ENCODE peak calls at places on chromosome 1, in five cellular contexts. J is PC-9, N is hepatocyte, V is tibial nerve, O is RWPE1. E is an unnamed sample.

GRCh38 chr1:43590389-43590788 is 59.6 kb upstream of the KDM4A start:
- DNase-seq in J (no peak), N (peak), V (no peak), O (no peak), E (no peak)

GRCh38 chr1:234768171-234768568 is 158.2 kb upstream of the IRF2BP2 start:
- DNase-seq in J (no peak), N (peak), V (no peak), O (no peak), E (no peak)

GRCh38 chr1:113576271-113576670 is 183.0 kb downstream of the PHTF1 start:
- DNase-seq in J (no peak), N (peak), V (no peak), O (no peak), E (no peak)

GRCh38 chr1:244603498-244603897 is 49.4 kb upstream of the DESI2 start:
- DNase-seq in J (no peak), N (peak), V (no peak), O (peak), E (no peak)

GRCh38 chr1:208511242-208511860 is 267.2 kb upstream of the PLXNA2 start:
- DNase-seq in J (no peak), N (no peak), V (no peak), O (no peak), E (no peak)

GRCh38 chr1:67935560-67935959 is 102.3 kb upstream of the GNG12 start:
- DNase-seq in J (no peak), N (no peak), V (no peak), O (no peak), E (no peak)

GRCh38 chr1:112704511-112704907 is 2.4 kb downstream of the RHOC start:
- DNase-seq in J (no peak), N (no peak), V (peak), O (no peak), E (no peak)

GRCh38 chr1:15674760-15675159 is 9.4 kb upstream of the PLEKHM2 start:
- DNase-seq in J (no peak), N (no peak), V (no peak), O (no peak), E (no peak)

GRCh38 chr1:83704350-83704749 is 294.6 kb downstream of the TTLL7 start:
- DNase-seq in J (no peak), N (no peak), V (no peak), O (no peak), E (no peak)

GRCh38 chr1:182777386-182777785 is 12.2 kb upstream of the NPL start:
- DNase-seq in J (no peak), N (no peak), V (no peak), O (no peak), E (no peak)

GRCh38 chr1:23384312-23385058 is 14.8 kb upstream of the ZNF436 start:
- DNase-seq in J (no peak), N (peak), V (no peak), O (peak), E (no peak)

GRCh38 chr1:235901461-235901860 is 34.8 kb upstream of the LYST start:
- DNase-seq in J (no peak), N (no peak), V (no peak), O (peak), E (no peak)

GRCh38 chr1:32889731-32890278 is 3.5 kb downstream of the HPCA start:
- DNase-seq in J (no peak), N (no peak), V (no peak), O (no peak), E (no peak)

GRCh38 chr1:32249831-32250525 is 1.1 kb upstream of the LCK start:
- DNase-seq in J (no peak), N (peak), V (no peak), O (peak), E (no peak)

DNA sequence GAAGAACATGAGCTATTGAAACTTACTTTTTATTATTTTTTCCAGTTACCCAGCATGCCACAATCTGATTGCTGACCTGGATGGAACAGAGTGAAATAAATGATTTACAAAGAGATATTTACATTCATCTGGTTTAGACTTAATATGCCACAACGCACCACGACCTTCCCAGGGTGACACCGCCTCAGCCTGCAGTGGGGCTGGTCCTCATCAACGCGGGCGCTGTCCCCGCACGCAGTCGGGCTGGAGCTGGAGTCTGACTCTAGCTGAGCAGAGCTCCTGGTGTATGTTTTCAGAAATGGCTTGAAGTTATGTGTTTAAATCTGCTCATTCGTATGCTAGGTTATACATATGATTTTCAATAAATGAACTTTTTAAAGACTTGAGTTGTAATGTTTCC is 243.9 kb downstream of the SDCCAG8 start:
- DNase-seq in J (no peak), N (no peak), V (no peak), O (no peak), E (no peak)
- H3K27ac ChIP-seq in J (no peak), N (no peak), V (no peak), O (no peak), E (no peak)

DNA sequence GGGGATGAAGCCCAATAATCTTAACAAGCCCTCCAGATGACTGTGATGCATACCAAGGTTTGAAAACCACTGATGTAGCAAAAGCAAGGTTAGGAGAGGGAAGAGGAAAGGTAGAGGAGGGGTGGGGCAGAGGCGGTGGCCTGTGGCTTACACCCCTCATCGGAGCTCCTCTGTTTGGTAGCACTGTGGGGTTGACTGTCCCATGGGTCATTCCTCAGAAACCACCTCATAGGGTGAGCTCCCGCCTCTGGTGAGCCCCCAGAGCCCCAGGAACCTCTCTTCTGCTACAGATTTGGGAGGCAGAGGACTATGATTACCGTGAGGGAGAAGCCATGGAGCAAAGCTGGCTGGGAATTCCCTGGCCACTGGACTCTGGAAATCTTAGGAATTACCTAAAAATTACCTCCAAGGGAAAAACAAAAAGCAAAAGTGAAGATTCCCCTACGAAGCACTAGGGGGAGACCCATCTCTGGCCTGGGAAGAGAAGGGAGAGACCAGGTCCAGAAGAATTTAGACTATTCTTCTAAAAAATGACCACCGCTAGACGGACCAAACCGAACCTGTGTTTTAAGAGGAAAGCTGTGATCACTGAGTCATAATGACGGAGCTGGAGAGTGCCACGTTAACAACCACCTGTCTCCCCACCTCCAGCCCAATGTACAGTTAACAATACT is 1.5 kb upstream of the RASSF5 start:
- DNase-seq in J (no peak), N (no peak), V (no peak), O (peak), E (no peak)
- H3K27ac ChIP-seq in J (no peak), N (no peak), V (peak), O (no peak), E (no peak)

GRCh38 chr1:76463838-76464237 is 389.3 kb downstream of the ST6GALNAC3 start:
- DNase-seq in J (no peak), N (no peak), V (no peak), O (no peak), E (no peak)

GRCh38 chr1:76463278-76463677 is 388.7 kb downstream of the ST6GALNAC3 start:
- DNase-seq in J (no peak), N (no peak), V (no peak), O (no peak), E (no peak)

GRCh38 chr1:76470166-76470565 is 395.6 kb downstream of the ST6GALNAC3 start:
- DNase-seq in J (no peak), N (no peak), V (no peak), O (no peak), E (no peak)

DNA sequence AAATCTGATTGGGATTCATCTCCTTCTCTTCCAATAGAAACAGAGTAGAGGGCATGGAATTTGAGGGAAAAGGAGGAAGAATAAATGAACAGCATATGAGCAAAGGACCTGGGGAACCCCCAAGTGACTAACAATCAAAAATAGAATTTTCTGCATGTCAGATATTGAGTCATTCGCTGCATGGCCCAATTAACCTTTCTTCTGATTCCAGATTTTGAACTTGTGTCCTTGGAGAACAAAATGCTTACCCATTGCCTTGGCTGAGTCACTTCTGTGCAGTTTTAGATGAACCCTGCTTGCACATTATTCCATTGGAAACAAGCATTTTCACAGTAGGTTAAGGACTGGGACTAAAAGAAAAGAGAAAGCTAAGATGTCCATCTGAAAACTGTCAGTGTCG is 390.5 kb downstream of the ST6GALNAC3 start:
- DNase-seq in J (no peak), N (no peak), V (no peak), O (no peak), E (no peak)
- H3K27ac ChIP-seq in J (no peak), N (no peak), V (no peak), O (no peak), E (no peak)

DNA sequence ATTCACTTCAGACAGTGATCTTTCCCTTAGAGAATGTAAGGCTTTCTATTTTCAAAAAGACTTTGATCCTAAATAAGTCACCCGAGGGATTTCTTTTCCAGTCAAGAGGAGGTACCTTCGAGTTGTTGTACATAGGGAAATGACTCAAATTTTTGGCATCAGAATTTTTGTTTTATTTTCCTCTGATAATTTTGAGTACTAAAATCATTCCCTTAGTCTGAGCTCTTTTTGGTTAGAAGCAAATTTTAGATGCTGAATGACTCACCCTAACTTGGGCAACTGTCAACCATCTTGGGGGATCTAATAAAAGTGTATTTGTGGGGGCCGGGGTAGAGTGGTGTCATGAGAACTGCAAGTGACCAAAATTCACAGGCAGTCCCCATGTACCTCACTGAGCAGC is 193.9 kb downstream of the DHRS3 start:
- DNase-seq in J (no peak), N (no peak), V (no peak), O (no peak), E (no peak)
- H3K27ac ChIP-seq in J (no peak), N (no peak), V (peak), O (no peak), E (peak)

GRCh38 chr1:2512862-2513421 is 13.5 kb downstream of the PANK4 start:
- DNase-seq in J (no peak), N (no peak), V (no peak), O (no peak), E (no peak)
- H3K27ac ChIP-seq in J (no peak), N (no peak), V (no peak), O (peak), E (no peak)

GRCh38 chr1:230983811-230984210 is 4.9 kb downstream of the ARV1 start:
- DNase-seq in J (no peak), N (no peak), V (no peak), O (no peak), E (no peak)

GRCh38 chr1:230986976-230987375 is 8.1 kb downstream of the ARV1 start:
- DNase-seq in J (no peak), N (no peak), V (no peak), O (peak), E (no peak)

GRCh38 chr1:230987446-230987845 is 8.6 kb downstream of the ARV1 start:
- DNase-seq in J (no peak), N (no peak), V (no peak), O (no peak), E (no peak)

GRCh38 chr1:230982698-230983097 is 3.8 kb downstream of the ARV1 start:
- DNase-seq in J (no peak), N (no peak), V (no peak), O (no peak), E (no peak)

DNA sequence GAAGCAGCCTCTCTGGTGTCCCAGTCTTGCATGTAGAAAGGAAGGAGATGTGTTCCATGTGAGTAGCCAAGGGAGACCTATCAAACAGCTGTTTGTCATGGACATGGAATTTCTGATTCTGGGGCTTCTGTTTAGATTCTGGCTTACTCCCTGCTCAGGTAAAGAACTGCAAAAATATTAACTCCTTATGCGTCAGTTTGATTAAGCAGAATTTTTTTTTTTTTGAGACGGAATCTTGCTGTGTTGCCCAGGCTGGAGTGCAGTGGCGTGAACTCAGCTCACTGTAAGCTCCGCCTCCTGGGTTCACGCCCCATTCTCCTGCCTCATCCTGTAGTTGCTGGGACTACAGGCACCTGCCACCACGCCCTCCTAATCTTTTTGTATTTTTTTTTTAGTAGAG is 6.8 kb downstream of the ARV1 start:
- DNase-seq in J (no peak), N (no peak), V (no peak), O (no peak), E (no peak)
- H3K27ac ChIP-seq in J (no peak), N (peak), V (no peak), O (no peak), E (no peak)

GRCh38 chr1:53842347-53842746 is 4.3 kb upstream of the NDC1 start:
- DNase-seq in J (no peak), N (no peak), V (no peak), O (no peak), E (no peak)

GRCh38 chr1:53835491-53835890 is 2.6 kb downstream of the NDC1 start:
- DNase-seq in J (no peak), N (no peak), V (no peak), O (no peak), E (no peak)

GRCh38 chr1:53834776-53835175 is 3.3 kb downstream of the NDC1 start:
- DNase-seq in J (no peak), N (no peak), V (no peak), O (no peak), E (no peak)

GRCh38 chr1:53838654-53838974 is 518 bp upstream of the NDC1 start:
- DNase-seq in J (no peak), N (no peak), V (no peak), O (no peak), E (no peak)

GRCh38 chr1:53837924-53838653 is at the start of gene NDC1:
- DNase-seq in J (peak), N (peak), V (peak), O (peak), E (peak)
- H3K27ac ChIP-seq in J (peak), N (peak), V (peak), O (peak), E (peak)

DNA sequence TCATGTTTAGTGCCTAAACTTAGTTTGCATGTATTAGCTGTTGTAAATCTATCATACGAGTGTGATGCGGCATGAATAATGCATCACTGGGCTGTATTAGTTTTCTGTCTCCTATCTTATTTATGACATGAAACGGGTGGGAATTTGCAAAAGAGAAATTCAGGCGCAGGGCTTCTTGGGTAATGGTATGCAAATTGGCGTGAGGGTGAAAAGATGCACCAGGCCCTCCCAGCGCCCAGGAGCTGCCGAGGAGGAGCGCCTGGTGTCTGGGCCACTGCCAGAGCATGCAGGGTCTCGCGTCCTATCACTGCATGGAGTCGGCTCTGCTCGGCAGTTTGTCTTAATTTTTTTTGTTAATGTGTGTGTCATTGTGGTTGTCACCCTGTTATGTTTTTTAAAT is 82.9 kb upstream of the ACTL8 start:
- DNase-seq in J (no peak), N (no peak), V (no peak), O (no peak), E (no peak)
- H3K27ac ChIP-seq in J (no peak), N (no peak), V (no peak), O (no peak), E (no peak)

E was measured in Panc1.